ENCODE peak calls at places on chromosomes 5 and 9, in eight cellular contexts. D is psoas muscle, M is astrocyte, L is HFF-Myc, W is fibroblast of mammary gland, B is BJ, J is astrocyte of the cerebellum, P is spleen. S is an unnamed sample.

GRCh38 chr9:132986114-132986513 is 7.6 kb downstream of the GFI1B start:
- DNase-seq in D (no peak), M (no peak), L (no peak), W (no peak), B (no peak), J (no peak), P (no peak), S (no peak)

GRCh38 chr9:91949946-91950664 is at the start of gene ROR2:
- DNase-seq in D (peak), M (peak), L (no peak), W (peak), B (no peak), J (no peak), P (peak), S (no peak)

GRCh38 chr5:55073211-55073610 is 29.2 kb upstream of the GZMA start:
- DNase-seq in D (no peak), M (no peak), L (no peak), W (no peak), B (no peak), J (no peak), P (no peak), S (no peak)

GRCh38 chr9:137411260-137411659 is 11.7 kb downstream of the EXD3 start:
- DNase-seq in D (peak), M (no peak), L (no peak), W (no peak), B (no peak), J (no peak), P (no peak), S (no peak)

GRCh38 chr9:130421802-130422276 is 22.9 kb upstream of the ASS1 start:
- DNase-seq in D (no peak), M (peak), L (peak), W (peak), B (no peak), J (peak), P (no peak), S (no peak)

GRCh38 chr9:109805054-109805453 is 25.1 kb downstream of the PALM2AKAP2 start:
- DNase-seq in D (no peak), M (no peak), L (no peak), W (peak), B (no peak), J (no peak), P (no peak), S (no peak)

GRCh38 chr9:129806126-129806525 is 3.1 kb downstream of the TOR1B start:
- DNase-seq in D (no peak), M (no peak), L (no peak), W (no peak), B (no peak), J (no peak), P (no peak), S (no peak)

GRCh38 chr5:66207800-66208561 is 63.9 kb downstream of the SREK1 start:
- DNase-seq in D (no peak), M (peak), L (peak), W (peak), B (no peak), J (no peak), P (no peak), S (no peak)

GRCh38 chr5:67010684-67011409 is 185.8 kb downstream of the CD180 start:
- DNase-seq in D (peak), M (peak), L (peak), W (peak), B (no peak), J (no peak), P (no peak), S (no peak)

GRCh38 chr5:78560456-78560855 is 88.1 kb downstream of the LHFPL2 start:
- DNase-seq in D (no peak), M (no peak), L (no peak), W (no peak), B (no peak), J (no peak), P (no peak), S (no peak)

GRCh38 chr9:124251605-124252366 is 6.0 kb upstream of the NEK6 start:
- DNase-seq in D (peak), M (peak), L (no peak), W (peak), B (peak), J (no peak), P (no peak), S (peak)
- TF ChIP-seq CTCF in D (no peak), M (no peak), L (no peak), W (peak), B (peak), J (no peak), P (no peak), S (no peak)

DNA sequence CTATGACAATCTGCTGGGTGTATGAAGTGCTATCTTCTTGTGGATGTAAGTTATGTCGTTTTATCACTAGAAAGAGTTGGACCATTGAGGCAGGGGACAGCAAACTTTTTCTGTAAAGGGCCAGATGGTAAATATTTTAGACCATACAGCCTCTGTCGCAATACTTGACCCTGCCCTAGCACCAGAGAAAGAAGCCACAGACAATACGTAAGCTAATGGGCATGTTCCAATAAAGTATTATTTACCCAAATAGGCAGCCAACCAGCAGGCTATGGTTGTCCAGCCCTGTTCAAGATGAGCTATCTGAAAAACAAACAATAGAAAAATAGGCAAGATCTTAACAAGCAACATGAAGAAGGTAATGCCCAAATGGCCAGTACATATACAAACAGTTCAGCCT is 36.4 kb downstream of the MTX3 start:
- DNase-seq in D (no peak), M (no peak), L (no peak), W (peak), B (no peak), J (no peak), P (no peak), S (no peak)
- H3K4me3 ChIP-seq in D (no peak), M (no peak), L (no peak), W (no peak), B (no peak), J (no peak), P (no peak), S (no peak)

GRCh38 chr5:26012078-26012477 is 1026.3 kb downstream of the CDH9 start:
- DNase-seq in D (no peak), M (no peak), L (no peak), W (no peak), B (no peak), J (no peak), P (no peak), S (no peak)

GRCh38 chr5:26003966-26004365 is 1034.4 kb downstream of the CDH9 start:
- DNase-seq in D (no peak), M (no peak), L (no peak), W (peak), B (no peak), J (no peak), P (no peak), S (no peak)

GRCh38 chr5:26009742-26010141 is 1028.6 kb downstream of the CDH9 start:
- DNase-seq in D (no peak), M (no peak), L (no peak), W (no peak), B (no peak), J (no peak), P (no peak), S (no peak)
- TF ChIP-seq CTCF in D (no peak), M (no peak), L (no peak), W (no peak), B (no peak), J (no peak), P (no peak), S (peak)

GRCh38 chr5:40687316-40687715 is 7.6 kb downstream of the PTGER4 start:
- DNase-seq in D (no peak), M (no peak), L (no peak), W (no peak), B (no peak), J (no peak), P (no peak), S (no peak)

GRCh38 chr5:40688127-40688756 is 8.5 kb downstream of the PTGER4 start:
- DNase-seq in D (peak), M (peak), L (peak), W (peak), B (peak), J (peak), P (peak), S (peak)

GRCh38 chr5:40683351-40683750 is 3.6 kb downstream of the PTGER4 start:
- DNase-seq in D (no peak), M (no peak), L (no peak), W (no peak), B (no peak), J (no peak), P (no peak), S (no peak)

GRCh38 chr5:40685191-40685590 is 5.5 kb downstream of the PTGER4 start:
- DNase-seq in D (no peak), M (no peak), L (no peak), W (no peak), B (no peak), J (no peak), P (no peak), S (no peak)

DNA sequence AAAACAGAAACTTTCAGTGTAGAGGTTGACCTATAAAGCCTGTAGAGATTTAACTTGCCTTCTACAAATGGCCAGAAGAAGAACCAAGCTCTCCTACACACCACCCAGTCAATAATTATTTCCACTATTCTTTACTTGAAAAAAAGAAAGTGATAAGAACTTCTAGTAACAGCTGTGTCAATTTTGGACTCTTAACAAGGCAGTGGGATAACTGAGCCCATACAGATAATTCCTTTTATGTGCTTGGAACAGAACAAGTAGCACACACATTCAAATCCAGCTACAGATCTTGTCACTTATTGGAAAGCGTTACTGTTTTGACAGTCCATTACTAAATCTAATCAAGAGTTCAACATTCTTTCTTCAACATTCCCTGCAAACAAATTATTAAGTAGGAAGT is 6.2 kb downstream of the PTGER4 start:
- DNase-seq in D (no peak), M (no peak), L (no peak), W (no peak), B (no peak), J (no peak), P (no peak), S (no peak)
- H3K4me3 ChIP-seq in D (peak), M (no peak), L (no peak), W (no peak), B (no peak), J (no peak), P (peak), S (no peak)

DNA sequence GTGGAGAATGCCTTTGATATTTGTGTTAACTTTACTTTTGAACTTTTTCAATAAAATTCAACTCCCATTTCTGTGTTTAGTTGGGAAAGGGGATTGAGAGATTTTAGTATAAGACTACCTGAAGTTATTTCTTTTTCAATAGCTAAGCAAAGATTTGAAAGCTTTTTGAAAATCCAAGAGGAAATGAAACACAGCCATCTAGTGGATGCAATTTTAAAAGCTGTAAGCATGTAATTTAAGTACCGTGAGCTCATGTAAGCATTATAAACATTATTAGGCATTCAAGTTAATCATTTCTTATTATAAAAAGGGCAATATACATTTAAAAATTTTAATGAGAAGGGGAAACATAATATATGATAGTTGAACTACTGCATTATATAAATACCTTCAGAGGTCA is 69.8 kb downstream of the CCDC171 start:
- DNase-seq in D (no peak), M (peak), L (no peak), W (peak), B (no peak), J (peak), P (no peak), S (no peak)
- TF ChIP-seq CTCF in D (no peak), M (peak), L (peak), W (peak), B (peak), J (peak), P (no peak), S (peak)

S was measured in epithelial cell of proximal tubule.